ENCODE peak calls at places on chromosomes 4 and X, in six cellular contexts. S, U, E, N, Y and A are unnamed samples.

GRCh38 chrX:148682206-148682605 is 181.8 kb downstream of the AFF2 start:
- DNase-seq in S (no peak), U (no peak), E (no peak), N (no peak), Y (no peak), A (no peak)

GRCh38 chr4:26204911-26205368 is 115.9 kb upstream of the RBPJ start:
- DNase-seq in S (peak; percentile 87), U (no peak), E (no peak), N (peak; percentile 81), Y (peak; percentile 33), A (peak; percentile 46)

GRCh38 chr4:338759-339097 is 1.1 kb downstream of the ZNF141 start:
- DNase-seq in S (no peak), U (no peak), E (no peak), N (no peak), Y (no peak), A (peak; percentile 54)

GRCh38 chr4:65416875-65417274 is 253.4 kb downstream of the EPHA5 start:
- DNase-seq in S (no peak), U (no peak), E (no peak), N (peak; percentile 53), Y (no peak), A (no peak)

GRCh38 chrX:110310896-110311295 is 7.0 kb downstream of the AMMECR1 start:
- DNase-seq in S (no peak), U (no peak), E (no peak), N (no peak), Y (no peak), A (no peak)

GRCh38 chrX:39759526-39760224 is 338.1 kb downstream of the BCOR start:
- DNase-seq in S (no peak), U (peak; percentile 78), E (no peak), N (no peak), Y (no peak), A (no peak)

GRCh38 chrX:127457161-127457560 is 595.0 kb downstream of the ACTRT1 start:
- DNase-seq in S (no peak), U (no peak), E (no peak), N (no peak), Y (no peak), A (no peak)

GRCh38 chr4:158090323-158090722 is 82.5 kb downstream of the GASK1B start:
- DNase-seq in S (no peak), U (peak; percentile 11), E (no peak), N (no peak), Y (no peak), A (no peak)

GRCh38 chr4:26337612-26338011 is 16.8 kb downstream of the RBPJ start:
- DNase-seq in S (no peak), U (no peak), E (no peak), N (no peak), Y (no peak), A (no peak)

GRCh38 chrX:37796805-37797204 is 16.9 kb downstream of the CYBB start:
- DNase-seq in S (peak; percentile 17), U (no peak), E (no peak), N (no peak), Y (no peak), A (peak; percentile 88)

GRCh38 chrX:68462653-68463052 is 29.4 kb upstream of the OPHN1 start:
- DNase-seq in S (no peak), U (peak; percentile 47), E (no peak), N (no peak), Y (no peak), A (peak; percentile 40)

GRCh38 chr4:107283587-107284559 is 247.8 kb upstream of the DKK2 start:
- DNase-seq in S (no peak), U (peak; percentile 95), E (no peak), N (no peak), Y (no peak), A (no peak)

GRCh38 chrX:1392376-1393130 is 640 bp upstream of the SLC25A6 start:
- DNase-seq in S (peak; percentile 69), U (peak; percentile 52), E (no peak), N (peak; percentile 79), Y (peak; percentile 52), A (peak; percentile 66)

GRCh38 chrX:80139564-80139963 is 125.0 kb downstream of the TBX22 start:
- DNase-seq in S (no peak), U (no peak), E (no peak), N (no peak), Y (no peak), A (no peak)

GRCh38 chrX:39388730-39389129 is 587.5 kb downstream of the MID1IP1 start:
- DNase-seq in S (no peak), U (no peak), E (no peak), N (no peak), Y (no peak), A (no peak)

GRCh38 chr4:148112231-148112982 is 329.8 kb downstream of the NR3C2 start:
- DNase-seq in S (no peak), U (peak; percentile 55), E (no peak), N (no peak), Y (no peak), A (no peak)

GRCh38 chr4:24164054-24164453 is 274.2 kb upstream of the PPARGC1A start:
- DNase-seq in S (no peak), U (peak; percentile 39), E (no peak), N (no peak), Y (no peak), A (no peak)

GRCh38 chr4:56910172-56910967 is 2.7 kb downstream of the REST start:
- DNase-seq in S (no peak), U (no peak), E (no peak), N (no peak), Y (no peak), A (peak; percentile 21)

GRCh38 chr4:136751530-136751929 is 780.8 kb downstream of the PCDH18 start:
- DNase-seq in S (no peak), U (peak; percentile 19), E (no peak), N (no peak), Y (no peak), A (no peak)

GRCh38 chr4:3851211-3851610 is 85.0 kb downstream of the ADRA2C start:
- DNase-seq in S (no peak), U (peak; percentile 17), E (no peak), N (no peak), Y (no peak), A (no peak)

GRCh38 chr4:38889143-38889542 is 21.5 kb downstream of the FAM114A1 start:
- DNase-seq in S (no peak), U (peak; percentile 87), E (no peak), N (no peak), Y (no peak), A (peak; percentile 37)

GRCh38 chr4:161132715-161133425 is 1030.9 kb downstream of the FSTL5 start:
- DNase-seq in S (no peak), U (no peak), E (no peak), N (no peak), Y (no peak), A (no peak)

GRCh38 chrX:97057349-97057909 is 173.7 kb downstream of the RPA4 start:
- DNase-seq in S (no peak), U (no peak), E (no peak), N (no peak), Y (no peak), A (no peak)

GRCh38 chr4:138259801-138260200 is 17.7 kb upstream of the SLC7A11 start:
- DNase-seq in S (no peak), U (peak; percentile 64), E (no peak), N (no peak), Y (no peak), A (no peak)

GRCh38 chrX:133987188-133987587 is 1.8 kb upstream of the GPC3 start:
- DNase-seq in S (no peak), U (no peak), E (no peak), N (no peak), Y (no peak), A (no peak)

GRCh38 chr4:159608434-159608833 is 505.6 kb downstream of the RAPGEF2 start:
- DNase-seq in S (no peak), U (no peak), E (no peak), N (no peak), Y (no peak), A (no peak)

GRCh38 chr4:54767376-54767775 is 109.6 kb downstream of the KIT start:
- DNase-seq in S (no peak), U (no peak), E (no peak), N (no peak), Y (no peak), A (no peak)

GRCh38 chrX:1601768-1602085 is 10.3 kb downstream of the AKAP17A start:
- DNase-seq in S (no peak), U (no peak), E (no peak), N (no peak), Y (peak; percentile 5), A (no peak)

GRCh38 chrX:12383196-12383595 is 244.9 kb downstream of the FRMPD4 start:
- DNase-seq in S (no peak), U (no peak), E (no peak), N (no peak), Y (no peak), A (peak; percentile 5)
- TF ChIP-seq CTCF in S (no peak), U (peak; percentile 20), E (no peak), N (no peak), Y (no peak), A (peak; percentile 44)

GRCh38 chrX:6500717-6501116 is 34.2 kb downstream of the VCX3A start:
- DNase-seq in S (no peak), U (no peak), E (no peak), N (no peak), Y (no peak), A (no peak)

DNA sequence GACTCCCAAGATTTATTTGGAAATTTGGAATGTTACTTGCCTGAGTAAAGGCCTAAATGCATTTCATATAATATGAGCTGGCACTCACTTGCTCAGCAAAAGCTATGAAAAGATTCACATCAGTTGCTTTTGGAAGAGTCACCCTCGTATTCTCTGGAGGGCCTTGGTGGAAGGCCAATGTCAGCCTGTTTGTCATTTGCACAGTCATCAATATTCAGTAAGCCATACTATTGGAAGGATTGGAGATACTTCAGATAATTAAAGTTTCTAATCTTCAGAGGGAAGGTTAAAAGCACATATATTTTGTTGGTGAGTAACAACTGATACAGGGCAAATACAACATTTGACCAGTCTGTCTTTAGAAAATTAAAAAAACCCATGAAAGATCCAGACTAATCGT is 36.6 kb downstream of the VCX3A start:
- DNase-seq in S (no peak), U (no peak), E (no peak), N (no peak), Y (no peak), A (no peak)
- TF ChIP-seq POLR2A in S (no peak), U (no peak), E (no peak), N (no peak), Y (no peak), A (no peak)

GRCh38 chr4:2418652-2419571 is at the start of gene CFAP99:
- DNase-seq in S (peak; percentile 98), U (peak; percentile 88), E (peak; percentile 80), N (peak; percentile 99), Y (peak; percentile 92), A (peak; percentile 97)
- TF ChIP-seq CTCF in S (peak; percentile 5), U (peak; percentile 32), E (peak; percentile 5), N (no peak), Y (peak; percentile 33), A (peak; percentile 35)

DNA sequence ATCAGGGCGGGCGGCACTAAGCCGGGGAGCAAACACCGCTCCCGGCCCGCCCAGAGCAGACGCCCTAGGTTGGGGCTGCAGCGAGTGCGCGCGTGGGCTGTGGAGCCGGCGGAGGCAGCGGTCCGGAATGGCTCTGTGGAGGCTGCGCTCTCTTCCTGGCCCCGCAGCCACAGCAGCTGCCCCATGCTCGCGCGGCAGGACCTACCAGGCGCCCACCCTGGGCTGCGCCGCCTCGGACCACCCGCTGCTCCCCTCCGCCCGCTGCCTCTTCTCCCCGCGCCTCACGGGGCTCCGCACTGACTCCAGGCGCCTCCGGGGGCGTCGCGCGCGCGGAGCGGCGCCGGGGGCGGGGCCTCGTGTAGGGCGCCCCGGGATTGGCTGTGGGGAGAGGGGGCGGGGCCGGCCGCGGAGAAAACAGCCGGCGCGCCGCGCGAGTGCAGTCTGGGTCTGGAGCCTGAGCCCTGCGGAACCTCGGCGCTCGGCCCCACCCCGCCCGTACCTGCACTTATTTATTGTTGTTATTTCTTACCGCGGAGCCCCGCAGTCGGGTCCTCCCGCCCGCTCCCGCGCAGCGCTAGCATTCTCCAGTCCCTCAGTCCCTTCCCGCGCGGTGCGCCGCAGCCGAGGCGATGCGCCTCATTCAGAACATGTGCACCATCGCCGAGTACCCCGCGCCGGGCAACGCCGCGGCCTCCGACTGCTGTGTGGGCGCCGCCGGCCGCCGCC is at the start of gene RASL11B:
- DNase-seq in S (peak; percentile 70), U (peak; percentile 52), E (no peak), N (peak; percentile 71), Y (peak; percentile 72), A (peak; percentile 56)
- TF ChIP-seq POLR2A in S (peak; percentile 74), U (no peak), E (peak; percentile 43), N (peak; percentile 58), Y (peak; percentile 74), A (no peak)